ENCODE peak calls at places on chromosome 16, in five cellular contexts. S is lung, G is psoas muscle, Y is cardiac muscle cell, M is type B pancreatic cell. V is an unnamed sample.

GRCh38 chr16:31386157-31386984 is 6.8 kb upstream of the ITGAD start:
- DNase-seq in S (no peak), G (no peak), Y (peak; percentile 13), M (no peak), V (peak; percentile 34)

GRCh38 chr16:20166531-20167235 is 93.0 kb upstream of the GPR139 start:
- DNase-seq in S (no peak), G (no peak), Y (no peak), M (no peak), V (peak; percentile 38)

GRCh38 chr16:15951852-15952251 is 2.4 kb downstream of the ABCC1 start:
- DNase-seq in S (no peak), G (no peak), Y (no peak), M (no peak), V (no peak)

GRCh38 chr16:2904100-2904921 is 7.4 kb upstream of the FLYWCH1 start:
- DNase-seq in S (peak; percentile 84), G (peak; percentile 85), Y (peak; percentile 91), M (peak; percentile 86), V (peak; percentile 94)

GRCh38 chr16:74713876-74714275 is 13.2 kb upstream of the MLKL start:
- DNase-seq in S (no peak), G (no peak), Y (no peak), M (no peak), V (no peak)

GRCh38 chr16:73464834-73465233 is 416.9 kb upstream of the ZFHX3 start:
- DNase-seq in S (no peak), G (no peak), Y (no peak), M (no peak), V (no peak)

GRCh38 chr16:30184430-30185140 is 1.2 kb downstream of the CORO1A start:
- DNase-seq in S (peak; percentile 43), G (no peak), Y (no peak), M (no peak), V (no peak)

GRCh38 chr16:70576431-70577255 is 53.0 kb downstream of the SF3B3 start:
- DNase-seq in S (no peak), G (no peak), Y (no peak), M (no peak), V (peak; percentile 70)

GRCh38 chr16:30699615-30700099 is 686 bp downstream of the SRCAP start:
- DNase-seq in S (no peak), G (no peak), Y (no peak), M (no peak), V (no peak)

GRCh38 chr16:65634291-65634690 is 512.4 kb upstream of the CDH11 start:
- DNase-seq in S (no peak), G (no peak), Y (no peak), M (no peak), V (no peak)

GRCh38 chr16:25109643-25110042 is 1.9 kb upstream of the LCMT1 start:
- DNase-seq in S (peak; percentile 48), G (peak; percentile 60), Y (no peak), M (no peak), V (peak; percentile 81)

GRCh38 chr16:19114359-19115147 is 789 bp downstream of the ITPRIPL2 start:
- DNase-seq in S (peak; percentile 59), G (peak; percentile 73), Y (no peak), M (no peak), V (peak; percentile 46)

GRCh38 chr16:51831595-51832352 is 680.7 kb upstream of the SALL1 start:
- DNase-seq in S (no peak), G (no peak), Y (no peak), M (no peak), V (no peak)

GRCh38 chr16:64996641-64997040 is 125.2 kb downstream of the CDH11 start:
- DNase-seq in S (no peak), G (no peak), Y (no peak), M (no peak), V (no peak)

GRCh38 chr16:75927824-75928223 is 201.5 kb upstream of the CPHXL start:
- DNase-seq in S (no peak), G (no peak), Y (no peak), M (no peak), V (no peak)

GRCh38 chr16:72094266-72094610 is 591 bp downstream of the DHX38 start:
- DNase-seq in S (no peak), G (no peak), Y (peak; percentile 1), M (no peak), V (peak; percentile 35)

GRCh38 chr16:68362314-68362913 is 51.6 kb downstream of the PRMT7 start:
- DNase-seq in S (no peak), G (no peak), Y (no peak), M (no peak), V (no peak)

GRCh38 chr16:901715-902601 is 68.8 kb downstream of the LMF1 start:
- DNase-seq in S (no peak), G (peak; percentile 15), Y (no peak), M (no peak), V (no peak)

GRCh38 chr16:73028263-73028662 is 19.7 kb downstream of the ZFHX3 start:
- DNase-seq in S (no peak), G (no peak), Y (no peak), M (no peak), V (peak; percentile 4)

GRCh38 chr16:13359835-13360234 is 458.4 kb downstream of the SHISA9 start:
- DNase-seq in S (no peak), G (no peak), Y (no peak), M (no peak), V (no peak)

GRCh38 chr16:69927056-69927757 is 23.9 kb upstream of the CLEC18A start:
- DNase-seq in S (no peak), G (peak; percentile 76), Y (peak; percentile 56), M (no peak), V (peak; percentile 32)

GRCh38 chr16:67514382-67514828 is 14.2 kb upstream of the RIPOR1 start:
- DNase-seq in S (peak; percentile 67), G (peak; percentile 81), Y (peak; percentile 87), M (no peak), V (peak; percentile 90)

GRCh38 chr16:89359296-89360147 is 130.8 kb downstream of the ANKRD11 start:
- DNase-seq in S (no peak), G (no peak), Y (no peak), M (no peak), V (no peak)

GRCh38 chr16:53605356-53605755 is 98.3 kb downstream of the RPGRIP1L start:
- DNase-seq in S (no peak), G (no peak), Y (no peak), M (no peak), V (no peak)

GRCh38 chr16:85539084-85539483 is 74.0 kb upstream of the GSE1 start:
- DNase-seq in S (no peak), G (no peak), Y (no peak), M (no peak), V (no peak)
- TF ChIP-seq CTCF in S (no peak), G (no peak), Y (no peak), M (no peak), V (no peak)

GRCh38 chr16:11236855-11237254 is 19.1 kb downstream of the SOCS1 start:
- DNase-seq in S (peak; percentile 61), G (no peak), Y (no peak), M (no peak), V (no peak)

GRCh38 chr16:11233727-11234376 is 22.2 kb downstream of the SOCS1 start:
- DNase-seq in S (no peak), G (no peak), Y (no peak), M (no peak), V (no peak)

GRCh38 chr16:11235703-11235991 is 20.4 kb downstream of the SOCS1 start:
- DNase-seq in S (no peak), G (no peak), Y (no peak), M (no peak), V (no peak)

GRCh38 chr16:11236441-11236840 is 19.6 kb downstream of the SOCS1 start:
- DNase-seq in S (no peak), G (no peak), Y (no peak), M (no peak), V (no peak)

GRCh38 chr16:11234884-11235702 is 20.9 kb downstream of the SOCS1 start:
- DNase-seq in S (no peak), G (no peak), Y (no peak), M (no peak), V (no peak)
- TF ChIP-seq CTCF in S (no peak), G (no peak), Y (no peak), M (no peak), V (no peak)

DNA sequence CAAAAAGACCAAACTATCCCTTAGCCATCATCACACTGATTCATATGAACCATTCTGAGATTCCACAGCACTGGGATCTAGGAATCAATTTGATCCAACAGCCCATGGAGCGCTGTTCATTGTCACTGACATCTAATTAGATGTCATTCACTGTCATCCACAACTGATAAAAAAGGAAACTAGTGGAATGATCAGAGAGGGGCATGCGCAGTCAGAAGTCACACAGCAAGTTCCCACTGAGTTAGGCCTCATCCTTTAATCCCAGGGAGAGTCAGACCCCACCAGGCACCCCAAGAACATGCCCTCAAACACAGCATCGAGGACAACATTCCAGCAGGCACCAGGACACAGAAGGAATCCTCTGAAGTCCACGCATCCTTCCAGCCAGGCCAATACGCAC is 88.5 kb downstream of the ZNF423 start:
- DNase-seq in S (no peak), G (no peak), Y (no peak), M (no peak), V (no peak)
- TF ChIP-seq CTCF in S (no peak), G (no peak), Y (no peak), M (no peak), V (no peak)

GRCh38 chr16:81451753-81452680 is 7.4 kb downstream of the CMIP start:
- DNase-seq in S (no peak), G (peak; percentile 30), Y (no peak), M (no peak), V (peak; percentile 68)
- TF ChIP-seq CTCF in S (no peak), G (no peak), Y (no peak), M (no peak), V (no peak)

V was measured in hepatocyte.